ENCODE peak calls at places on chromosomes 13 and 19, in five cellular contexts. B is stimulated activated CD8-positive, alpha-beta memory T cell treated with anti-CD3 and anti-CD28 coated beads, Interleukin-15, amount 100 ng/mL, for 24 hours; I is substantia nigra; F is hepatic stellate cell; D is T-cell. S is an unnamed sample.

GRCh38 chr13:23960566-23961156 is 63.4 kb upstream of the C1QTNF9B start:
- DNase-seq in B (no peak), F (no peak), I (no peak), D (no peak), S (no peak)

GRCh38 chr13:36981156-36981743 is 17.9 kb downstream of the ALG5 start:
- DNase-seq in D (no peak), F (no peak), I (no peak), B (no peak), S (no peak)

GRCh38 chr19:932647-933552 is 7.1 kb downstream of the ARID3A start:
- DNase-seq in I (no peak), B (no peak), F (peak), D (peak), S (no peak)

GRCh38 chr19:32651729-32652140 is 23.2 kb downstream of the ANKRD27 start:
- DNase-seq in F (no peak), I (peak), D (no peak), B (no peak), S (no peak)

GRCh38 chr13:34762312-34762711 is 179.8 kb upstream of the NBEA start:
- DNase-seq in D (no peak), I (no peak), F (no peak), B (no peak), S (no peak)

GRCh38 chr19:392375-392970 is 16.5 kb downstream of the C2CD4C start:
- DNase-seq in B (no peak), I (no peak), F (no peak), D (no peak), S (no peak)

GRCh38 chr13:57627663-57628062 is 3.9 kb upstream of the PCDH17 start:
- DNase-seq in I (no peak), F (no peak), B (no peak), D (no peak), S (no peak)

GRCh38 chr13:113813749-113814434 is 50.0 kb downstream of the GAS6 start:
- DNase-seq in F (no peak), I (no peak), D (no peak), B (no peak), S (no peak)

GRCh38 chr13:97272526-97272925 is 50.4 kb downstream of the MBNL2 start:
- DNase-seq in F (no peak), I (no peak), B (no peak), D (no peak), S (no peak)

GRCh38 chr19:39170398-39171231 is 26.1 kb upstream of the NCCRP1 start:
- DNase-seq in I (no peak), B (no peak), F (no peak), D (no peak), S (no peak)

GRCh38 chr13:66943530-66943929 is 286.6 kb downstream of the PCDH9 start:
- DNase-seq in B (no peak), I (no peak), D (no peak), F (no peak), S (no peak)

GRCh38 chr19:11971045-11971444 is 6.2 kb downstream of the ZNF763 start:
- DNase-seq in I (no peak), D (no peak), B (no peak), F (no peak), S (no peak)

GRCh38 chr19:47363758-47364529 is 14.8 kb downstream of the DHX34 start:
- DNase-seq in D (no peak), I (no peak), B (no peak), F (no peak), S (no peak)

GRCh38 chr19:49977846-49978245 is 16.9 kb upstream of the SIGLEC11 start:
- DNase-seq in B (no peak), D (no peak), F (no peak), I (no peak), S (no peak)

GRCh38 chr19:2602391-2603181 is 99.9 kb downstream of the GNG7 start:
- DNase-seq in F (peak), D (no peak), I (peak), B (no peak), S (no peak)